ENCODE peak calls at places on chromosome 22, in ten cellular contexts. Y, Q, A, W, X, L, I, D, V and P are unnamed samples.

GRCh38 chr22:49108636-49109315 is 718.9 kb downstream of the BRD1 start:
- DNase-seq in Y (no peak), Q (no peak), A (no peak), W (no peak), X (no peak), L (no peak), I (no peak), D (no peak), V (no peak), P (no peak)

GRCh38 chr22:23889620-23890019 is 4.6 kb upstream of the MIF start:
- DNase-seq in Y (no peak), Q (no peak), A (no peak), W (no peak), X (no peak), L (no peak), I (no peak), D (no peak), V (no peak), P (no peak)

GRCh38 chr22:44845796-44846720 is 93.7 kb downstream of the ARHGAP8 start:
- DNase-seq in Y (no peak), Q (no peak), A (no peak), W (no peak), X (no peak), L (no peak), I (no peak), D (no peak), V (no peak), P (no peak)

GRCh38 chr22:28992565-28993326 is 68.9 kb downstream of the C22orf31 start:
- DNase-seq in Y (no peak), Q (no peak), A (no peak), W (no peak), X (no peak), L (no peak), I (peak), D (no peak), V (no peak), P (peak)

GRCh38 chr22:49701380-49702067 is 126.1 kb downstream of the BRD1 start:
- DNase-seq in Y (no peak), Q (peak), A (no peak), W (no peak), X (no peak), L (no peak), I (no peak), D (no peak), V (no peak), P (no peak)

GRCh38 chr22:42990131-42990838 is 24.7 kb downstream of the PACSIN2 start:
- DNase-seq in Y (no peak), Q (no peak), A (no peak), W (no peak), X (peak), L (no peak), I (no peak), D (peak), V (no peak), P (no peak)

GRCh38 chr22:27775087-27775697 is 26.4 kb downstream of the MN1 start:
- DNase-seq in Y (no peak), Q (no peak), A (no peak), W (no peak), X (no peak), L (no peak), I (no peak), D (no peak), V (no peak), P (no peak)

GRCh38 chr22:30325724-30326703 is 727 bp downstream of the TBC1D10A start:
- DNase-seq in Y (no peak), Q (peak), A (peak), W (no peak), X (no peak), L (no peak), I (no peak), D (peak), V (peak), P (no peak)

GRCh38 chr22:21712751-21713427 is 22.7 kb downstream of the YPEL1 start:
- DNase-seq in Y (peak), Q (peak), A (no peak), W (peak), X (peak), L (peak), I (no peak), D (peak), V (peak), P (no peak)

GRCh38 chr22:23608583-23608982 is 23.5 kb downstream of the DRICH1 start:
- DNase-seq in Y (no peak), Q (no peak), A (peak), W (no peak), X (peak), L (no peak), I (no peak), D (peak), V (peak), P (no peak)

GRCh38 chr22:43293661-43294392 is 49.3 kb downstream of the SCUBE1 start:
- DNase-seq in Y (no peak), Q (no peak), A (peak), W (no peak), X (peak), L (no peak), I (peak), D (peak), V (no peak), P (peak)